ENCODE peak calls at places on chromosomes 2 and 18, in four cellular contexts. H is GM12878, D is K562, N is H1. E is an unnamed sample.

GRCh38 chr18:77102246-77103040 is 30.1 kb downstream of the MBP start:
- DNase-seq in D (no peak), N (no peak), H (peak; percentile 74), E (no peak)

GRCh38 chr18:63284173-63284765 is 35.3 kb downstream of the BCL2 start:
- DNase-seq in D (no peak), N (no peak), H (no peak), E (no peak)

GRCh38 chr2:47528874-47529273 is 125.9 kb downstream of the MSH2 start:
- DNase-seq in N (no peak), D (no peak), H (no peak), E (no peak)

GRCh38 chr2:119409506-119409905 is 22.1 kb upstream of the TMEM37 start:
- DNase-seq in D (no peak), H (no peak), N (no peak), E (no peak)

GRCh38 chr2:142190805-142191204 is 60.0 kb upstream of the LRP1B start:
- DNase-seq in D (no peak), N (no peak), H (no peak), E (no peak)

GRCh38 chr18:61901334-61901986 is 8.7 kb upstream of the RNF152 start:
- DNase-seq in N (no peak), H (peak; percentile 7), D (peak; percentile 55), E (peak; percentile 53)

GRCh38 chr2:130798472-130799221 is 38.1 kb upstream of the ARHGEF4 start:
- DNase-seq in H (no peak), D (no peak), N (no peak), E (no peak)

GRCh38 chr18:38496222-38496810 is 930.7 kb upstream of the CELF4 start:
- DNase-seq in H (no peak), N (no peak), D (no peak), E (no peak)

GRCh38 chr2:97664636-97664970 is 759 bp upstream of the ACTR1B start:
- DNase-seq in N (no peak), H (no peak), D (no peak), E (peak; percentile 43)

GRCh38 chr2:217691920-217692666 is 310.7 kb downstream of the TNS1 start:
- DNase-seq in H (no peak), D (no peak), N (no peak), E (no peak)

GRCh38 chr2:120934891-120935338 is 199.2 kb downstream of the GLI2 start:
- DNase-seq in D (no peak), N (no peak), H (no peak), E (peak; percentile 69)

GRCh38 chr18:354003-354402 is 86.2 kb upstream of the THOC1 start:
- DNase-seq in H (no peak), N (no peak), D (no peak), E (no peak)

GRCh38 chr2:102592601-102593000 is 26.8 kb upstream of the SLC9A2 start:
- DNase-seq in N (no peak), H (no peak), D (peak; percentile 21), E (no peak)

GRCh38 chr2:66301073-66301766 is 133.7 kb upstream of the MEIS1 start:
- DNase-seq in N (no peak), D (no peak), H (no peak), E (no peak)

DNA sequence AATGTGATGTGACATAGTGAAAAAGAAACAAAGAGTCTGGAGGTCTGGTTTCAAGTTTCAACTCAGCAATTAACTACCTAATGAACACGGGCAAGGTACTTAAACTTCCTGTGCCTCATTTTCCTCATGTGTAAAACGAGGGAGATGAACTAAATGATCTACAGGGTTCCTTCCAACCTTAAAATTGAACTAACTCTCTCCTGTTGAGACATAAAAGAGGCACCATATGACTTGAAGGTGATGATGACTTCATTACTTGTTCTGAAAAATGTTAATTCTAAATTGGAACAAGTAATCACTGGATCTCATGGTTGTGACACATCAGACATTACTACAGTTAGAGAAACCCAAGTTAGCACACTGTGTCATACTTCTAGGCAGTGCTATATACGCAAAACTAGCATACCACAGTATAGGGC is 8.9 kb upstream of the REL start:
- DNase-seq in D (no peak), N (no peak), H (peak; percentile 42), E (no peak)
- TF ChIP-seq EGR1 in D (no peak), N (no peak), H (no peak), E (no peak)

DNA sequence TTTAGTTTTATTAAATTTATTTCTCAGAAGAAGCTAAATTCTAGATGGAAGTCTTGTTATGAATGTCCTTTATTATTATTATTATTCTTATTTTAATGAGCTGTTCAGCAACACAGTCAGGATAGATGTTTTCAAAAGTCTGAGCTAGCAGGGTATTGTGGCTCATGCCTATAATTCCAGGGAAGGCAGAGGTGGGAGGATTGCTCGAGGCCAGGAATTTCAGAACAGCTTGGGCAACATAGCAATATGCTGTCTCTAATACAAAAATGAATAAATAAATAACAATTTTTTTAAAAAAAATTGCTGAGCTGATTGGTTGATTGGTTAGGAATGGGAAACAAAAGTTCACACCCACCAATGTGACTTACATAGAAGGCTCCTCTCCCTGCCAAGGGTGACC is 274.1 kb upstream of the CYRIA start:
- DNase-seq in H (no peak), D (no peak), N (no peak), E (no peak)
- TF ChIP-seq EGR1 in H (no peak), D (no peak), N (no peak), E (no peak)

DNA sequence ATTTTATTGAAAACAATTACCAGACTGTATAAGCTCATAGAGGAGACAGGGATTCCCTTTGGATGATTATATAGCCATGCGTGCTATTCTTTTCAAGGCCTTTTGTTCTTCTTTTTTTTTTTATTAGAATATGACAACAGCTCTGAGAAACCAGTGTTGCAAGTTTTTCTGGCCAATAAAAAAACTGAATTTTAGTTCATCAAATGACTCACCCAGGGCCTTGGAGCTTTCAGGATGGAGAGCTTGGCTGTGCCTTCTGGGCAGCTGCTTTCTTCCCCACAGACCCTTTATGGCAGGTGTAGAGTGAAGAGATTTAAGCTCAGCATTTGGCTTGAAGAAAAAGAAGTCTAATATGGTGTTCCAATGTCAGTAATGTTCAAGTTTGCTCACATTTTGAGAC is 497.9 kb upstream of the FANCL start:
- DNase-seq in H (no peak), N (no peak), D (no peak), E (no peak)
- TF ChIP-seq EGR1 in H (no peak), N (no peak), D (no peak), E (no peak)

DNA sequence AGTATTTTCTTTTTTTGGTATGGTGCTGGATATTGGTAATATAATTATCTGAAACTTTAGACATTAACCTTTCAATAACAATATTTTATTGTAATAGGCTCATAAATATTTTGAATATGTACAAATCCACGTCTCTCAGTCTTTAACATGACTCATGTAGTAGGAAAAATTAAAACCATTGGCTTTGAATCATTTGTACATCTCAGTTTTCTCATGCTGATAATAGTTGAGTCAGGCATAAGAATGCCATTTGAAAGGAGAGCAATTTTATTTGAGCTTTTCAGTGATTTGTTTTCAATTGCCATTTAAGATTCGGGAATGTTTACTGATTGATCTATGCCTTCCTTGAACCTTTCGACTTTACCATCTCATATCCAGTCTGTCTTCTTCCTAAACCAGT is 364.9 kb downstream of the TGIF1 start:
- DNase-seq in H (no peak), N (no peak), D (no peak), E (no peak)
- TF ChIP-seq EGR1 in H (no peak), N (no peak), D (no peak), E (no peak)

DNA sequence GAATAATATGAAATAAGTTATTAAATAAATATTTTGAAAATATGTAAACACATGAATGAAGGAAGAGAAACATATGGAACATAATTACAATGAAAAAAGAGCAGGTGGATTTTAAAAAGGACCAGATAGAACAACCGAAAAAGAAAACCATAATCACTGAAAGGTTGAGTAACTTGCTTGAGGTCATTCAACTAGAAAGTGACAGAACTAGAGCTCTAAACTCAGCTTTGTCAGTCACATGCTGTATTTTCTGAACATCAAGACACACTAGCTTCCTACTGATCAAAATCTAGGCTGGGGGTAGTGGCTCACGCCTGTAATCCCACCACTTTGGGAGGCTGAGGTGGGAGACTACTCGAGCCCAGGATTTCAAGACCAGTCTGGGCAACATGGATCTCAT is 30.0 kb upstream of the ITGAV start:
- DNase-seq in H (no peak), D (no peak), N (no peak), E (no peak)
- TF ChIP-seq EGR1 in H (no peak), D (no peak), N (no peak), E (no peak)

GRCh38 chr2:27765621-27766286 is 5.8 kb upstream of the MRPL33 start:
- DNase-seq in H (no peak), D (peak; percentile 71), N (no peak), E (peak; percentile 55)
- TF ChIP-seq EGR1 in H (no peak), D (peak; percentile 25), N (no peak), E (peak; percentile 34)

GRCh38 chr18:70151554-70152130 is 53.8 kb downstream of the RTTN start:
- DNase-seq in N (no peak), H (no peak), D (no peak), E (no peak)

GRCh38 chr18:70156886-70157285 is 48.6 kb downstream of the RTTN start:
- DNase-seq in D (no peak), N (no peak), H (no peak), E (no peak)

GRCh38 chr18:70158992-70159717 is 46.3 kb downstream of the RTTN start:
- DNase-seq in D (no peak), H (peak; percentile 68), N (no peak), E (no peak)

GRCh38 chr18:70149616-70150301 is 55.7 kb downstream of the RTTN start:
- DNase-seq in D (no peak), N (no peak), H (no peak), E (no peak)

GRCh38 chr18:70154591-70155194 is 50.8 kb downstream of the RTTN start:
- DNase-seq in D (no peak), H (no peak), N (no peak), E (no peak)
- TF ChIP-seq EGR1 in D (no peak), H (no peak), N (no peak), E (no peak)

E was measured in HCT116.